ENCODE peak calls at places on chromosomes 4 and X, in five cellular contexts. I, X, W, L and K are unnamed samples.

GRCh38 chr4:139523076-139523475 is 32.9 kb downstream of the SETD7 start:
- DNase-seq in I (no peak), X (no peak), W (no peak), L (no peak), K (no peak)

GRCh38 chrX:20309796-20310195 is 43.1 kb upstream of the RPS6KA3 start:
- DNase-seq in I (no peak), X (no peak), W (no peak), L (no peak), K (no peak)

GRCh38 chr4:185504098-185505047 is 30.9 kb downstream of the PDLIM3 start:
- DNase-seq in I (no peak), X (peak), W (peak), L (no peak), K (no peak)

GRCh38 chrX:134745636-134746378 is 87.5 kb upstream of the PLAC1 start:
- DNase-seq in I (no peak), X (no peak), W (no peak), L (no peak), K (no peak)

GRCh38 chrX:1533083-1533482 is 3.9 kb downstream of the P2RY8 start:
- DNase-seq in I (no peak), X (no peak), W (no peak), L (no peak), K (no peak)

GRCh38 chrX:50697691-50698090 is 116.3 kb downstream of the SHROOM4 start:
- DNase-seq in I (no peak), X (no peak), W (no peak), L (no peak), K (no peak)

GRCh38 chr4:81343046-81343445 is 128.0 kb upstream of the PRKG2 start:
- DNase-seq in I (no peak), X (no peak), W (no peak), L (no peak), K (no peak)

GRCh38 chr4:55435136-55435535 is 39.4 kb downstream of the TMEM165 start:
- DNase-seq in I (no peak), X (no peak), W (no peak), L (peak), K (no peak)

GRCh38 chr4:133146574-133147198 is 2.4 kb upstream of the PCDH10 start:
- DNase-seq in I (no peak), X (peak), W (peak), L (no peak), K (peak)

GRCh38 chrX:41085883-41086626 is 810 bp downstream of the USP9X start:
- DNase-seq in I (peak), X (peak), W (peak), L (no peak), K (peak)

GRCh38 chr4:71113294-71113693 is 119.8 kb downstream of the DCK start:
- DNase-seq in I (no peak), X (no peak), W (no peak), L (no peak), K (peak)

GRCh38 chr4:122652379-122652778 is 31.5 kb upstream of the IL21 start:
- DNase-seq in I (peak), X (peak), W (peak), L (no peak), K (peak)

DNA sequence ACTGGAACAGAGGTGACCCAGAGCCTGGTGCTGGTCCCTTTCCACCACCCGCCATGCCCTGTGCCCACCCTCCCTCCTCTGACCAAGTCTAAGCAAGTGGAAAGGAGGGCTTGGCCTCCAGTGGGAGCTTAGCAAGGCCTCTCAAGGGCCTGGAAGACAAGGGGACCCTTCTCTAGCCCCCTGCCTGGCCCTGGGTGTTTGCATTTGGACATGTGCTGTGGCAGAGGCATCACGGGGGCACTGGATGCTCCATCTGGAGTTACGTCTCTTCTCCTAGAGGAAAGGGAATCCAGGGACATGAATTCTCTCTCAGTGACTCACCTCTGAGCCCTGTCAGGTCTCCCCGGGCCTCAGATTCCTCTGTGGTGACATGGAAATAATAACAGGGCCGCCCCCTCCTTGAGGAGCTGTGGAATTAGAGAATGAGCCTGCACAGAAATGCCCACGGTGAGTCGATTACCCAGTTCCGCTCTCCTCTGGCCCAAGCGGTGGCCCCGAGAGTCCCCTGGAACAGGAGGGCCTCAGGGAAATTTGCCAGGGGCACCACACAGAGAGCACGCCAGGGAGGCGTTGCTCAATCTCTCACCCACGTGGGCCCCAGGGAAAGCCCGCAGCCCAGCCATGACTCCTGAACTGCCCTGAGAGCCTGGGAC is 189.7 kb downstream of the BCOR start:
- DNase-seq in I (peak), X (peak), W (no peak), L (no peak), K (no peak)
- TF ChIP-seq ESRRA in I (no peak), X (no peak), W (no peak), L (no peak), K (no peak)

GRCh38 chr4:14222630-14223029 is 595.1 kb upstream of the BOD1L1 start:
- DNase-seq in I (no peak), X (no peak), W (no peak), L (no peak), K (no peak)
- TF ChIP-seq ESRRA in I (no peak), X (no peak), W (no peak), L (no peak), K (no peak)

GRCh38 chr4:56727150-56727549 is 46.1 kb upstream of the HOPX start:
- DNase-seq in I (no peak), X (no peak), W (no peak), L (no peak), K (no peak)
- TF ChIP-seq ESRRA in I (no peak), X (no peak), W (no peak), L (no peak), K (no peak)

GRCh38 chrX:45718676-45719075 is 518.0 kb upstream of the DIPK2B start:
- DNase-seq in I (no peak), X (no peak), W (no peak), L (no peak), K (no peak)

GRCh38 chrX:45712067-45712466 is 511.4 kb upstream of the DIPK2B start:
- DNase-seq in I (no peak), X (no peak), W (no peak), L (no peak), K (no peak)

GRCh38 chrX:45714864-45715263 is 514.2 kb upstream of the DIPK2B start:
- DNase-seq in I (no peak), X (no peak), W (no peak), L (peak), K (no peak)

GRCh38 chrX:45716747-45717146 is 516.1 kb upstream of the DIPK2B start:
- DNase-seq in I (no peak), X (no peak), W (no peak), L (no peak), K (no peak)

GRCh38 chrX:45715787-45716186 is 515.1 kb upstream of the DIPK2B start:
- DNase-seq in I (no peak), X (no peak), W (no peak), L (no peak), K (no peak)
- TF ChIP-seq ESRRA in I (no peak), X (no peak), W (no peak), L (no peak), K (no peak)

DNA sequence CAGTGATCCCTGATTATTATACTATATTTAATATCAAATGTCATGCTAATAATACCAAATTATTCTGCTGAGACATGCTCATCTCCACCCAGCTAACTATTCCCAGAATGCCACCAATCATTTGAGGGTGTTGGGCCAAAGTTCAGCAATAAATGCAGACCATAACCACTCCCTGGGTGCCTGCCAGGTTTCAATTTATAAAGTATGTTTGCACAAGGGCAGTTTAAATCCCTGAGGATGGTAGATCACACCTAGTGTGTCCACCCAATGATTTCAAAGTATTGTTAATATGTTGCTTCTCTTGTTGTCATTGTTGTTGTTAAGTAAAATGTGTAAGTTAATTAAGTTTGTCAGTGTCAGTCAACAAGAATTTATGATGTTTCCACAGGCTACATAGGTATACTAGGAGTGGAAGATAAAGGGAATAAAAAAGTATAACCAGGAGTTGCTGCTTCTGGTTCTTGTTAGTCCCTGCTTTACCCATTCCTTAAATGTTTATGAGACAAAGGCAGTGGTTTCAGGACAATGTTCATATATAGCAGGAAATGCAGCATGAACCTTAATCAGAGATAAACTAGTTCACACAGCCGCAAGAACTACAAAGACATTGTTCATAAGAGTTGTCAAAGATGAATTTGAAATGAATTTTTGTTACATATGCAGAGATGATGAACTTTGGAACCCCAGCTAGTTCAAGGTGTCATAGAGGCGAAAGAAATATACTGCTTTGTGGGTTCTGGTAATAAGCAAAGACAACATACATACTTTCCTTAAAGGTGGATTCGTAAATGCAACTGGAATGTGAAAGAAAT is 25.5 kb downstream of the HPGD start:
- DNase-seq in I (no peak), X (no peak), W (no peak), L (no peak), K (no peak)
- TF ChIP-seq ESRRA in I (no peak), X (no peak), W (no peak), L (no peak), K (no peak)

GRCh38 chrX:129653985-129654651 is 638 bp downstream of the APLN start:
- DNase-seq in I (peak), X (no peak), W (no peak), L (no peak), K (peak)
- TF ChIP-seq ESRRA in I (no peak), X (no peak), W (no peak), L (no peak), K (no peak)

GRCh38 chr4:164977243-164978164 is at the start of gene TRIM61:
- DNase-seq in I (no peak), X (no peak), W (peak), L (peak), K (peak)
- TF ChIP-seq ESRRA in I (no peak), X (no peak), W (no peak), L (no peak), K (no peak)

DNA sequence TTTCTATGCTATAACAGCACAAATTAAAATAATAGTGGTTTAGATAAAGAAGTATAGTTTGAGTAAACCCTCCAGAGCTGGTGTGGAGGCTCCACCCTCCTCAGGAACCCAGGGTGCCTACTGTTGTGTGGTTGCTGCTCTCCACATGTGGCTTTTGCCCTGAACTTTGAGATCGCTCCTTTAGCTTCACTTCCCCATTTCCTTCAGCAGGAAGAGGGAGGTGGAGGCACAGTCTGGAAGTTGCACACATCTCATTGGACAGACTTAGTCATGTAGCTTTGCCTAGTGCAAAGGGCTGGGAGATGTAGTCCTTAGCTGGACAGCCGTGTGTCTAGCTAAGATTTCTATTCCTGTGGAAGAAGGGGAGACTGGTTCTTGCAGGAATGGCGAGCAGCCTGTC is 37.9 kb downstream of the RGS12 start:
- DNase-seq in I (no peak), X (no peak), W (no peak), L (no peak), K (no peak)
- TF ChIP-seq ESRRA in I (no peak), X (no peak), W (no peak), L (no peak), K (no peak)

GRCh38 chrX:46444011-46444410 is 101.2 kb downstream of the ZNF674 start:
- DNase-seq in I (no peak), X (peak), W (no peak), L (no peak), K (no peak)
- TF ChIP-seq ESRRA in I (no peak), X (no peak), W (no peak), L (no peak), K (no peak)